ENCODE peak calls at places on chromosome 16, in four cellular contexts. One of them, this sample, is unnamed.

GRCh38 chr16:58487566-58488351 is 12.2 kb upstream of the NDRG4 start:
- DNase-seq in frontal cortex: peak; percentile 71
- DNase-seq in T follicular helper cell: peak; percentile 54
- DNase-seq in progenitor cell of endocrine pancreas: peak; percentile 86
- DNase-seq in this sample: peak; percentile 83

GRCh38 chr16:2212362-2213324 is 2.0 kb upstream of the BRICD5 start:
- DNase-seq in progenitor cell of endocrine pancreas: no peak
- DNase-seq in frontal cortex: no peak
- DNase-seq in T follicular helper cell: no peak
- DNase-seq in this sample: no peak

GRCh38 chr16:53945996-53946395 is 242.0 kb downstream of the FTO start:
- DNase-seq in frontal cortex: no peak
- DNase-seq in progenitor cell of endocrine pancreas: no peak
- DNase-seq in T follicular helper cell: no peak
- DNase-seq in this sample: peak; percentile 4

GRCh38 chr16:85663891-85664321 is 24.8 kb downstream of the GINS2 start:
- DNase-seq in progenitor cell of endocrine pancreas: no peak
- DNase-seq in T follicular helper cell: no peak
- DNase-seq in frontal cortex: no peak
- DNase-seq in this sample: no peak

GRCh38 chr16:29649560-29650494 is 13.2 kb upstream of the SPN start:
- DNase-seq in progenitor cell of endocrine pancreas: no peak
- DNase-seq in T follicular helper cell: no peak
- DNase-seq in frontal cortex: no peak
- DNase-seq in this sample: no peak

GRCh38 chr16:11354733-11355574 is 9.7 kb downstream of the RMI2 start:
- DNase-seq in T follicular helper cell: peak; percentile 51
- DNase-seq in frontal cortex: no peak
- DNase-seq in progenitor cell of endocrine pancreas: no peak
- DNase-seq in this sample: no peak

GRCh38 chr16:86823895-86824671 is 245.7 kb downstream of the FOXL1 start:
- DNase-seq in T follicular helper cell: no peak
- DNase-seq in progenitor cell of endocrine pancreas: no peak
- DNase-seq in frontal cortex: no peak
- DNase-seq in this sample: peak; percentile 77

GRCh38 chr16:2860826-2861567 is 3.0 kb upstream of the PRSS22 start:
- DNase-seq in progenitor cell of endocrine pancreas: no peak
- DNase-seq in T follicular helper cell: no peak
- DNase-seq in frontal cortex: no peak
- DNase-seq in this sample: no peak

GRCh38 chr16:56609463-56609921 is 1.1 kb downstream of the MT2A start:
- DNase-seq in T follicular helper cell: peak; percentile 68
- DNase-seq in progenitor cell of endocrine pancreas: no peak
- DNase-seq in frontal cortex: no peak
- DNase-seq in this sample: no peak

GRCh38 chr16:19687279-19687678 is 30.7 kb downstream of the KNOP1 start:
- DNase-seq in frontal cortex: no peak
- DNase-seq in T follicular helper cell: no peak
- DNase-seq in progenitor cell of endocrine pancreas: no peak
- DNase-seq in this sample: no peak

GRCh38 chr16:87644186-87644585 is 41.9 kb downstream of the JPH3 start:
- DNase-seq in T follicular helper cell: no peak
- DNase-seq in frontal cortex: no peak
- DNase-seq in progenitor cell of endocrine pancreas: no peak
- DNase-seq in this sample: no peak

GRCh38 chr16:56542039-56542438 is 22.2 kb upstream of the BBS2 start:
- DNase-seq in progenitor cell of endocrine pancreas: no peak
- DNase-seq in frontal cortex: no peak
- DNase-seq in T follicular helper cell: no peak
- DNase-seq in this sample: no peak

GRCh38 chr16:1961651-1962067 is 2.3 kb downstream of the NDUFB10 start:
- DNase-seq in progenitor cell of endocrine pancreas: no peak
- DNase-seq in frontal cortex: no peak
- DNase-seq in T follicular helper cell: no peak
- DNase-seq in this sample: no peak

GRCh38 chr16:73091199-73091598 is 43.3 kb upstream of the ZFHX3 start:
- DNase-seq in frontal cortex: no peak
- DNase-seq in T follicular helper cell: no peak
- DNase-seq in progenitor cell of endocrine pancreas: no peak
- DNase-seq in this sample: no peak

GRCh38 chr16:71542377-71542776 is 16.2 kb downstream of the CHST4 start:
- DNase-seq in progenitor cell of endocrine pancreas: peak; percentile 18
- DNase-seq in T follicular helper cell: peak; percentile 35
- DNase-seq in frontal cortex: no peak
- DNase-seq in this sample: no peak

GRCh38 chr16:3971261-3971660 is 90.7 kb upstream of the CREBBP start:
- DNase-seq in frontal cortex: no peak
- DNase-seq in T follicular helper cell: no peak
- DNase-seq in progenitor cell of endocrine pancreas: no peak
- DNase-seq in this sample: peak; percentile 90

GRCh38 chr16:49597796-49598195 is 224.2 kb downstream of the C16orf78 start:
- DNase-seq in T follicular helper cell: no peak
- DNase-seq in progenitor cell of endocrine pancreas: no peak
- DNase-seq in frontal cortex: no peak
- DNase-seq in this sample: no peak

GRCh38 chr16:67481561-67482259 is 753 bp upstream of the ATP6V0D1 start:
- DNase-seq in progenitor cell of endocrine pancreas: no peak
- DNase-seq in frontal cortex: no peak
- DNase-seq in T follicular helper cell: peak; percentile 17
- DNase-seq in this sample: no peak

GRCh38 chr16:53849585-53849984 is 145.6 kb downstream of the FTO start:
- DNase-seq in progenitor cell of endocrine pancreas: no peak
- DNase-seq in T follicular helper cell: no peak
- DNase-seq in frontal cortex: no peak
- DNase-seq in this sample: no peak

GRCh38 chr16:53784312-53784711 is 80.4 kb downstream of the FTO start:
- DNase-seq in T follicular helper cell: no peak
- DNase-seq in progenitor cell of endocrine pancreas: no peak
- DNase-seq in frontal cortex: no peak
- DNase-seq in this sample: no peak

GRCh38 chr16:85057212-85057889 is 29.8 kb downstream of the KIAA0513 start:
- DNase-seq in frontal cortex: no peak
- DNase-seq in T follicular helper cell: no peak
- DNase-seq in progenitor cell of endocrine pancreas: no peak
- DNase-seq in this sample: no peak

GRCh38 chr16:30051518-30051917 is 14.0 kb upstream of the ALDOA start:
- DNase-seq in frontal cortex: no peak
- DNase-seq in progenitor cell of endocrine pancreas: no peak
- DNase-seq in T follicular helper cell: no peak
- DNase-seq in this sample: peak; percentile 87

GRCh38 chr16:86471896-86472295 is 38.4 kb upstream of the FOXF1 start:
- DNase-seq in frontal cortex: no peak
- DNase-seq in progenitor cell of endocrine pancreas: no peak
- DNase-seq in T follicular helper cell: no peak
- DNase-seq in this sample: no peak

GRCh38 chr16:80938035-80938927 is 68.4 kb downstream of the CMC2 start:
- DNase-seq in frontal cortex: no peak
- DNase-seq in T follicular helper cell: no peak
- DNase-seq in progenitor cell of endocrine pancreas: no peak
- DNase-seq in this sample: peak; percentile 67

GRCh38 chr16:67181346-67181745 is 2.4 kb downstream of the MATCAP1 start:
- DNase-seq in T follicular helper cell: no peak
- DNase-seq in frontal cortex: no peak
- DNase-seq in progenitor cell of endocrine pancreas: no peak
- DNase-seq in this sample: peak; percentile 95

GRCh38 chr16:77060614-77061013 is 130.4 kb upstream of the MON1B start:
- DNase-seq in frontal cortex: no peak
- DNase-seq in T follicular helper cell: no peak
- DNase-seq in progenitor cell of endocrine pancreas: no peak
- DNase-seq in this sample: no peak

GRCh38 chr16:58085584-58086251 is 43.5 kb downstream of the CFAP20 start:
- DNase-seq in frontal cortex: no peak
- DNase-seq in T follicular helper cell: no peak
- DNase-seq in progenitor cell of endocrine pancreas: no peak
- DNase-seq in this sample: no peak

GRCh38 chr16:31113420-31114124 is 3.9 kb upstream of the KAT8 start:
- DNase-seq in frontal cortex: no peak
- DNase-seq in progenitor cell of endocrine pancreas: no peak
- DNase-seq in T follicular helper cell: no peak
- DNase-seq in this sample: no peak

GRCh38 chr16:87845213-87845612 is 24.1 kb downstream of the SLC7A5 start:
- DNase-seq in frontal cortex: no peak
- DNase-seq in T follicular helper cell: no peak
- DNase-seq in progenitor cell of endocrine pancreas: no peak
- DNase-seq in this sample: no peak

GRCh38 chr16:66435896-66436295 is 8.8 kb downstream of the BEAN1 start:
- DNase-seq in progenitor cell of endocrine pancreas: no peak
- DNase-seq in T follicular helper cell: no peak
- DNase-seq in frontal cortex: no peak
- DNase-seq in this sample: no peak

GRCh38 chr16:10675221-10675620 is 19.5 kb downstream of the TEKT5 start:
- DNase-seq in frontal cortex: no peak
- DNase-seq in progenitor cell of endocrine pancreas: no peak
- DNase-seq in T follicular helper cell: no peak
- DNase-seq in this sample: no peak

GRCh38 chr16:76780556-76780955 is 410.4 kb upstream of the MON1B start:
- DNase-seq in frontal cortex: no peak
- DNase-seq in progenitor cell of endocrine pancreas: no peak
- DNase-seq in T follicular helper cell: no peak
- DNase-seq in this sample: no peak